ENCODE peak calls at places on chromosomes 7 and 10, in ten cellular contexts. One of them, this sample, is unnamed.
A peak's percentile ranks its signal among the peaks of the same experiment; 100 is the strongest.

GRCh38 chr10:126397640-126398382 is 9.5 kb upstream of the ADAM12 start:
- DNase-seq in GOT3: peak; percentile 52
- DNase-seq in endothelial cell of umbilical vein: no peak
- DNase-seq in retina: no peak
- DNase-seq in SK-MEL-5: no peak
- DNase-seq in stimulated activated CD4-positive, alpha-beta T cell treated with anti-CD3 and anti-CD28 coated beads, Interleukin-15, amount 100 ng/mL, for 48 hours: no peak
- DNase-seq in OCI-LY7: no peak
- DNase-seq in NAMALWA: no peak
- DNase-seq in ureter: no peak
- DNase-seq in ovary: no peak
- DNase-seq in this sample: no peak

GRCh38 chr10:89440262-89440661 is 25.9 kb downstream of the IFIT5 start:
- DNase-seq in SK-MEL-5: no peak
- DNase-seq in NAMALWA: no peak
- DNase-seq in GOT3: no peak
- DNase-seq in retina: no peak
- DNase-seq in endothelial cell of umbilical vein: no peak
- DNase-seq in stimulated activated CD4-positive, alpha-beta T cell treated with anti-CD3 and anti-CD28 coated beads, Interleukin-15, amount 100 ng/mL, for 48 hours: no peak
- DNase-seq in ureter: no peak
- DNase-seq in ovary: no peak
- DNase-seq in OCI-LY7: no peak
- DNase-seq in this sample: no peak

GRCh38 chr7:96589038-96589437 is 120.6 kb downstream of the SEM1 start:
- DNase-seq in OCI-LY7: no peak
- DNase-seq in NAMALWA: no peak
- DNase-seq in stimulated activated CD4-positive, alpha-beta T cell treated with anti-CD3 and anti-CD28 coated beads, Interleukin-15, amount 100 ng/mL, for 48 hours: no peak
- DNase-seq in endothelial cell of umbilical vein: no peak
- DNase-seq in ureter: no peak
- DNase-seq in retina: no peak
- DNase-seq in ovary: no peak
- DNase-seq in SK-MEL-5: no peak
- DNase-seq in GOT3: no peak
- DNase-seq in this sample: no peak

GRCh38 chr10:16787361-16787791 is 29.8 kb downstream of the RSU1 start:
- DNase-seq in SK-MEL-5: no peak
- DNase-seq in ureter: no peak
- DNase-seq in endothelial cell of umbilical vein: no peak
- DNase-seq in ovary: no peak
- DNase-seq in GOT3: no peak
- DNase-seq in OCI-LY7: no peak
- DNase-seq in stimulated activated CD4-positive, alpha-beta T cell treated with anti-CD3 and anti-CD28 coated beads, Interleukin-15, amount 100 ng/mL, for 48 hours: peak; percentile 20
- DNase-seq in NAMALWA: no peak
- DNase-seq in retina: no peak
- DNase-seq in this sample: no peak

GRCh38 chr7:34236057-34236456 is 330.7 kb downstream of the BMPER start:
- DNase-seq in retina: no peak
- DNase-seq in endothelial cell of umbilical vein: no peak
- DNase-seq in NAMALWA: no peak
- DNase-seq in OCI-LY7: no peak
- DNase-seq in ovary: no peak
- DNase-seq in stimulated activated CD4-positive, alpha-beta T cell treated with anti-CD3 and anti-CD28 coated beads, Interleukin-15, amount 100 ng/mL, for 48 hours: no peak
- DNase-seq in GOT3: no peak
- DNase-seq in SK-MEL-5: no peak
- DNase-seq in ureter: no peak
- DNase-seq in this sample: no peak

GRCh38 chr7:127437772-127438330 is 45.3 kb upstream of the ZNF800 start:
- DNase-seq in NAMALWA: no peak
- DNase-seq in endothelial cell of umbilical vein: no peak
- DNase-seq in stimulated activated CD4-positive, alpha-beta T cell treated with anti-CD3 and anti-CD28 coated beads, Interleukin-15, amount 100 ng/mL, for 48 hours: no peak
- DNase-seq in OCI-LY7: no peak
- DNase-seq in GOT3: no peak
- DNase-seq in ureter: no peak
- DNase-seq in retina: no peak
- DNase-seq in ovary: no peak
- DNase-seq in SK-MEL-5: no peak
- DNase-seq in this sample: no peak

GRCh38 chr10:70838270-70838669 is 22.5 kb downstream of the SGPL1 start:
- DNase-seq in ureter: no peak
- DNase-seq in OCI-LY7: no peak
- DNase-seq in ovary: no peak
- DNase-seq in endothelial cell of umbilical vein: no peak
- DNase-seq in NAMALWA: no peak
- DNase-seq in stimulated activated CD4-positive, alpha-beta T cell treated with anti-CD3 and anti-CD28 coated beads, Interleukin-15, amount 100 ng/mL, for 48 hours: no peak
- DNase-seq in retina: no peak
- DNase-seq in GOT3: no peak
- DNase-seq in SK-MEL-5: no peak
- DNase-seq in this sample: peak; percentile 27

GRCh38 chr7:30145521-30145920 is 10.7 kb downstream of the MTURN start:
- DNase-seq in SK-MEL-5: no peak
- DNase-seq in ovary: no peak
- DNase-seq in stimulated activated CD4-positive, alpha-beta T cell treated with anti-CD3 and anti-CD28 coated beads, Interleukin-15, amount 100 ng/mL, for 48 hours: no peak
- DNase-seq in retina: no peak
- DNase-seq in NAMALWA: no peak
- DNase-seq in ureter: no peak
- DNase-seq in endothelial cell of umbilical vein: no peak
- DNase-seq in OCI-LY7: no peak
- DNase-seq in GOT3: no peak
- DNase-seq in this sample: no peak